ENCODE peak calls at places on chromosomes 7 and 10, in eight cellular contexts. One of them, this sample, is unnamed.

GRCh38 chr7:55348502-55348901 is 16.6 kb upstream of the LANCL2 start:
- DNase-seq in uterus: no peak
- DNase-seq in Calu3: no peak
- DNase-seq in fibroblast of the aortic adventitia: peak; percentile 70
- DNase-seq in fibroblast of mammary gland: peak; percentile 69
- DNase-seq in heart left ventricle: no peak
- DNase-seq in upper lobe of left lung: no peak
- DNase-seq in choroid plexus epithelial cell: peak; percentile 60
- DNase-seq in this sample: no peak

GRCh38 chr10:124339951-124340760 is 78.6 kb downstream of the OAT start:
- DNase-seq in uterus: no peak
- DNase-seq in Calu3: no peak
- DNase-seq in fibroblast of the aortic adventitia: peak; percentile 32
- DNase-seq in fibroblast of mammary gland: peak; percentile 38
- DNase-seq in heart left ventricle: no peak
- DNase-seq in upper lobe of left lung: no peak
- DNase-seq in choroid plexus epithelial cell: peak; percentile 95
- DNase-seq in this sample: no peak

GRCh38 chr10:128147669-128148068 is 21.4 kb upstream of the MKI67 start:
- DNase-seq in uterus: no peak
- DNase-seq in Calu3: no peak
- DNase-seq in fibroblast of the aortic adventitia: peak; percentile 91
- DNase-seq in fibroblast of mammary gland: peak; percentile 96
- DNase-seq in heart left ventricle: no peak
- DNase-seq in upper lobe of left lung: no peak
- DNase-seq in choroid plexus epithelial cell: peak; percentile 84
- DNase-seq in this sample: no peak

GRCh38 chr10:15858895-15859294 is 1.4 kb downstream of the MINDY3 start:
- DNase-seq in uterus: no peak
- DNase-seq in Calu3: no peak
- DNase-seq in fibroblast of the aortic adventitia: no peak
- DNase-seq in fibroblast of mammary gland: no peak
- DNase-seq in heart left ventricle: no peak
- DNase-seq in upper lobe of left lung: no peak
- DNase-seq in choroid plexus epithelial cell: no peak
- DNase-seq in this sample: no peak

GRCh38 chr7:50567715-50568261 is 2.6 kb upstream of the DDC start:
- DNase-seq in uterus: no peak
- DNase-seq in Calu3: no peak
- DNase-seq in fibroblast of the aortic adventitia: no peak
- DNase-seq in fibroblast of mammary gland: no peak
- DNase-seq in heart left ventricle: no peak
- DNase-seq in upper lobe of left lung: no peak
- DNase-seq in choroid plexus epithelial cell: no peak
- DNase-seq in this sample: no peak

GRCh38 chr7:70710011-70710480 is 421.9 kb upstream of the GALNT17 start:
- DNase-seq in uterus: no peak
- DNase-seq in Calu3: no peak
- DNase-seq in fibroblast of the aortic adventitia: peak; percentile 85
- DNase-seq in fibroblast of mammary gland: peak; percentile 77
- DNase-seq in heart left ventricle: no peak
- DNase-seq in upper lobe of left lung: no peak
- DNase-seq in choroid plexus epithelial cell: no peak
- DNase-seq in this sample: no peak

GRCh38 chr7:85052056-85052737 is 134.7 kb downstream of the SEMA3D start:
- DNase-seq in uterus: no peak
- DNase-seq in Calu3: no peak
- DNase-seq in fibroblast of the aortic adventitia: no peak
- DNase-seq in fibroblast of mammary gland: no peak
- DNase-seq in heart left ventricle: no peak
- DNase-seq in upper lobe of left lung: no peak
- DNase-seq in choroid plexus epithelial cell: no peak
- DNase-seq in this sample: no peak

GRCh38 chr7:127726481-127726880 is 74.5 kb downstream of the SND1 start:
- DNase-seq in uterus: no peak
- DNase-seq in Calu3: no peak
- DNase-seq in fibroblast of the aortic adventitia: no peak
- DNase-seq in fibroblast of mammary gland: no peak
- DNase-seq in heart left ventricle: no peak
- DNase-seq in upper lobe of left lung: no peak
- DNase-seq in choroid plexus epithelial cell: no peak
- DNase-seq in this sample: no peak

GRCh38 chr7:142811154-142811737 is 40.5 kb downstream of the PRSS2 start:
- DNase-seq in uterus: no peak
- DNase-seq in Calu3: peak; percentile 39
- DNase-seq in fibroblast of the aortic adventitia: peak; percentile 67
- DNase-seq in fibroblast of mammary gland: peak; percentile 65
- DNase-seq in heart left ventricle: no peak
- DNase-seq in upper lobe of left lung: no peak
- DNase-seq in choroid plexus epithelial cell: peak; percentile 71
- DNase-seq in this sample: no peak
- TF ChIP-seq CTCF in uterus: no peak
- TF ChIP-seq CTCF in Calu3: peak; percentile 73
- TF ChIP-seq CTCF in fibroblast of the aortic adventitia: peak; percentile 67
- TF ChIP-seq CTCF in fibroblast of mammary gland: peak; percentile 69
- TF ChIP-seq CTCF in heart left ventricle: peak; percentile 49
- TF ChIP-seq CTCF in upper lobe of left lung: peak; percentile 27
- TF ChIP-seq CTCF in choroid plexus epithelial cell: peak; percentile 70
- TF ChIP-seq CTCF in this sample: no peak

DNA sequence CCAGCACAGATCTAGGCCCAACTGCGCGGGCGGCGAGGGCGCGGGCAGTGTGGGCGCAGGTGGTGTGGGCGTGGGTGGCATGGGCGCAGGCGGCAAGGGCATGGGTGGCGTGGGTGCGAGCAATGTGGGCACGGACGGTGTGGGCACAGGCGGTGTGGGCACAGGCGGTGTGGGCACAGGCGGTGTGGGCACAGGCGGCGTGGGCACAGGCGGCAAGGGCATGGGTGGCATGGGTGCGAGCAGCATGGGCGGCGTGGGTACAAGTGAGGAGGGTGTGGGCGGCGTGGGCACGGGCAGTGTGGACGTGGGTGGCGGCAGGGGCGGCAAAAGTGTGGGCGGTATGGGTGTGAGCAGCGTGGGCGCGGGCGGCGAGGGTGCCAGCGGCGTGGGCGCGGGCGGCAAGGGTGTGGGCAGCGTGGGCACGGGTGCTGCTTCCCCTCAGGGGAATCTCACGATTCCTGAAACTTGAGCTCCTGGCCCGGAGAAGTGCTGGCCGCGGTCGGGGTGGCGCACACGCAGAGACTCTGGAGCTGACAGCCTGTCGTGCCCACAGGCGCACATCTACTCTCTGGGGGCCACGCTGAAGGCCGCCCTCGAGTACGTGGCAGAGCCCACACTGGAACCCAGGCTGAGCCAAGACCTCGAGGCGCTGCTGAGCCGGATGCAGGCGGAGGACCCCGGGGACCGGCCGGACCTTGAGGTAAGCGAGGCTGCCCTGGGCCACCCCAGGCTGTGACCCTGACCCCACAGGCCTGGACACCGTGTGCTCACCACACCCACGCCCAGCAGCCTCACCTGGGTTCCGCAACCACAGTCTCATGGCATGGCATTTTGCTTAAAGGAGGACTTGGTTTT is 23.0 kb downstream of the KNDC1 start:
- DNase-seq in uterus: no peak
- DNase-seq in Calu3: no peak
- DNase-seq in fibroblast of the aortic adventitia: no peak
- DNase-seq in fibroblast of mammary gland: no peak
- DNase-seq in heart left ventricle: no peak
- DNase-seq in upper lobe of left lung: peak; percentile 79
- DNase-seq in choroid plexus epithelial cell: no peak
- DNase-seq in this sample: no peak
- TF ChIP-seq CTCF in uterus: no peak
- TF ChIP-seq CTCF in Calu3: no peak
- TF ChIP-seq CTCF in fibroblast of the aortic adventitia: no peak
- TF ChIP-seq CTCF in fibroblast of mammary gland: no peak
- TF ChIP-seq CTCF in heart left ventricle: no peak
- TF ChIP-seq CTCF in upper lobe of left lung: no peak
- TF ChIP-seq CTCF in choroid plexus epithelial cell: no peak
- TF ChIP-seq CTCF in this sample: no peak

GRCh38 chr10:71780722-71781121 is 7.4 kb upstream of the VSIR start:
- DNase-seq in uterus: no peak
- DNase-seq in Calu3: no peak
- DNase-seq in fibroblast of the aortic adventitia: no peak
- DNase-seq in fibroblast of mammary gland: no peak
- DNase-seq in heart left ventricle: no peak
- DNase-seq in upper lobe of left lung: no peak
- DNase-seq in choroid plexus epithelial cell: no peak
- DNase-seq in this sample: no peak
- TF ChIP-seq CTCF in uterus: no peak
- TF ChIP-seq CTCF in Calu3: no peak
- TF ChIP-seq CTCF in fibroblast of the aortic adventitia: no peak
- TF ChIP-seq CTCF in fibroblast of mammary gland: no peak
- TF ChIP-seq CTCF in heart left ventricle: no peak
- TF ChIP-seq CTCF in upper lobe of left lung: no peak
- TF ChIP-seq CTCF in choroid plexus epithelial cell: no peak
- TF ChIP-seq CTCF in this sample: no peak

GRCh38 chr7:52088008-52088787 is 771.6 kb upstream of the COBL start:
- DNase-seq in uterus: no peak
- DNase-seq in Calu3: no peak
- DNase-seq in fibroblast of the aortic adventitia: no peak
- DNase-seq in fibroblast of mammary gland: no peak
- DNase-seq in heart left ventricle: no peak
- DNase-seq in upper lobe of left lung: peak; percentile 39
- DNase-seq in choroid plexus epithelial cell: no peak
- DNase-seq in this sample: no peak
- TF ChIP-seq CTCF in uterus: no peak
- TF ChIP-seq CTCF in Calu3: no peak
- TF ChIP-seq CTCF in fibroblast of the aortic adventitia: no peak
- TF ChIP-seq CTCF in fibroblast of mammary gland: no peak
- TF ChIP-seq CTCF in heart left ventricle: no peak
- TF ChIP-seq CTCF in upper lobe of left lung: no peak
- TF ChIP-seq CTCF in choroid plexus epithelial cell: no peak
- TF ChIP-seq CTCF in this sample: no peak

GRCh38 chr7:36266683-36267082 is 113.6 kb downstream of the EEPD1 start:
- DNase-seq in uterus: no peak
- DNase-seq in Calu3: no peak
- DNase-seq in fibroblast of the aortic adventitia: no peak
- DNase-seq in fibroblast of mammary gland: no peak
- DNase-seq in heart left ventricle: no peak
- DNase-seq in upper lobe of left lung: no peak
- DNase-seq in choroid plexus epithelial cell: no peak
- DNase-seq in this sample: no peak

GRCh38 chr7:36266201-36266600 is 113.1 kb downstream of the EEPD1 start:
- DNase-seq in uterus: no peak
- DNase-seq in Calu3: no peak
- DNase-seq in fibroblast of the aortic adventitia: no peak
- DNase-seq in fibroblast of mammary gland: no peak
- DNase-seq in heart left ventricle: no peak
- DNase-seq in upper lobe of left lung: no peak
- DNase-seq in choroid plexus epithelial cell: no peak
- DNase-seq in this sample: no peak

GRCh38 chr7:36264123-36264916 is 111.3 kb downstream of the EEPD1 start:
- DNase-seq in uterus: no peak
- DNase-seq in Calu3: no peak
- DNase-seq in fibroblast of the aortic adventitia: peak; percentile 52
- DNase-seq in fibroblast of mammary gland: peak; percentile 11
- DNase-seq in heart left ventricle: no peak
- DNase-seq in upper lobe of left lung: no peak
- DNase-seq in choroid plexus epithelial cell: no peak
- DNase-seq in this sample: no peak

GRCh38 chr7:36265720-36266119 is 112.7 kb downstream of the EEPD1 start:
- DNase-seq in uterus: no peak
- DNase-seq in Calu3: no peak
- DNase-seq in fibroblast of the aortic adventitia: no peak
- DNase-seq in fibroblast of mammary gland: no peak
- DNase-seq in heart left ventricle: peak; percentile 57
- DNase-seq in upper lobe of left lung: no peak
- DNase-seq in choroid plexus epithelial cell: peak; percentile 41
- DNase-seq in this sample: no peak

GRCh38 chr7:36264917-36265292 is 111.9 kb downstream of the EEPD1 start:
- DNase-seq in uterus: no peak
- DNase-seq in Calu3: no peak
- DNase-seq in fibroblast of the aortic adventitia: no peak
- DNase-seq in fibroblast of mammary gland: no peak
- DNase-seq in heart left ventricle: no peak
- DNase-seq in upper lobe of left lung: no peak
- DNase-seq in choroid plexus epithelial cell: no peak
- DNase-seq in this sample: no peak
- TF ChIP-seq CTCF in uterus: no peak
- TF ChIP-seq CTCF in Calu3: no peak
- TF ChIP-seq CTCF in fibroblast of the aortic adventitia: no peak
- TF ChIP-seq CTCF in fibroblast of mammary gland: no peak
- TF ChIP-seq CTCF in heart left ventricle: no peak
- TF ChIP-seq CTCF in upper lobe of left lung: no peak
- TF ChIP-seq CTCF in choroid plexus epithelial cell: no peak
- TF ChIP-seq CTCF in this sample: no peak

DNA sequence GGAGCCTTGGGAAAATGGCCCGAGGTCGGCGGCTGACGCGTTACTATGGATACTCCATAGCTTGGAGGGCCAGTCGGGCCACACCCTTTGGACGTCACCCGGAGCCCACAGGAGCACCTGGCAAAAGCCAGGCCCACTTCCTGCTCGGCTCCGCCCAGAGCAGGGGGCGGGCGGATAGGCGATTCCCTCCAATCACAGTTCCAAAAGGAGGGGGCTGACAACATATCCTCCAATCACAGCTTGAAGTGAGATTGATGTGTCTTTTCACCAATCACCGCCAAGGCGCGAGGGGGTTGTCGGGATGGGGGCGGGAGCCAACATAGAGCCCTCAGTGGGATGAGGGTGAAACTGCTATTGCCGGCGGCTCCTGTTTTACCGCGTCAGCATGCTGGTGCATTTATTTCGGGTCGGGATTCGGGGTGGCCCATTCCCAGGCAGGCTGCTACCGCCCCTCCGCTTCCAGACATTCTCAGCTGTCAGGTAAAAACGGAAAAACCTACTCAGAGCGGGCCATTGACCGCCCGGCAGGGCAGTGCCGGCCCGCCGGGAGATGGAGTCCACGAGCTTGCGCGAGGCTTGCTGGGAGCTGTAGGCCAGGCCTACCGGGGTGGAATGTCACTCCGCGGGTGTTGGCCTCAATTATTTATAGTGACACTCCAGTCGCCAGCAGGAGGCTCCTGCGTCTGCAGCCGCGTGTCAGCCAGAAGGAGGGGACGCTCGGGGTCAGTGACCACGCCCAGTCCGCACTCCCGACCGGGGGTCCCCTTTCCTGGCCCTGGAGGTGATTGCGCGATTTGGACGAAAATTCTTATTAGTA is at the start of gene ABCB8:
- DNase-seq in uterus: peak; percentile 100
- DNase-seq in Calu3: peak; percentile 99
- DNase-seq in fibroblast of the aortic adventitia: peak; percentile 99
- DNase-seq in fibroblast of mammary gland: peak; percentile 98
- DNase-seq in heart left ventricle: peak; percentile 98
- DNase-seq in upper lobe of left lung: peak; percentile 95
- DNase-seq in choroid plexus epithelial cell: peak; percentile 99
- DNase-seq in this sample: peak; percentile 94
- TF ChIP-seq CTCF in uterus: peak; percentile 45
- TF ChIP-seq CTCF in Calu3: peak; percentile 60
- TF ChIP-seq CTCF in fibroblast of the aortic adventitia: peak; percentile 45
- TF ChIP-seq CTCF in fibroblast of mammary gland: peak; percentile 21
- TF ChIP-seq CTCF in heart left ventricle: peak; percentile 51
- TF ChIP-seq CTCF in upper lobe of left lung: peak; percentile 69
- TF ChIP-seq CTCF in choroid plexus epithelial cell: peak; percentile 53
- TF ChIP-seq CTCF in this sample: no peak

GRCh38 chr7:139490130-139490529 is 6.7 kb upstream of the KLRG2 start:
- DNase-seq in uterus: no peak
- DNase-seq in Calu3: no peak
- DNase-seq in fibroblast of the aortic adventitia: no peak
- DNase-seq in fibroblast of mammary gland: no peak
- DNase-seq in heart left ventricle: no peak
- DNase-seq in upper lobe of left lung: no peak
- DNase-seq in choroid plexus epithelial cell: peak; percentile 20
- DNase-seq in this sample: no peak
- TF ChIP-seq CTCF in uterus: no peak
- TF ChIP-seq CTCF in Calu3: no peak
- TF ChIP-seq CTCF in fibroblast of the aortic adventitia: no peak
- TF ChIP-seq CTCF in fibroblast of mammary gland: no peak
- TF ChIP-seq CTCF in heart left ventricle: no peak
- TF ChIP-seq CTCF in upper lobe of left lung: no peak
- TF ChIP-seq CTCF in choroid plexus epithelial cell: no peak
- TF ChIP-seq CTCF in this sample: no peak

This sample was measured in activated B cell treated with CpG ODN at 0.5 μM for 24 hours.